ENCODE peak calls at places on chromosomes 11 and 22, in five cellular contexts. One of them, this sample, is unnamed.

GRCh38 chr11:59222464-59223065 is 9.8 kb upstream of the MPEG1 start:
- DNase-seq in A549: no peak
- DNase-seq in sigmoid colon: no peak
- DNase-seq in kidney: no peak
- DNase-seq in HepG2: no peak
- DNase-seq in this sample: no peak

GRCh38 chr11:96145163-96145585 is 197.8 kb downstream of the MAML2 start:
- DNase-seq in sigmoid colon: no peak
- DNase-seq in HepG2: peak; percentile 91
- DNase-seq in kidney: no peak
- DNase-seq in A549: peak; percentile 26
- DNase-seq in this sample: peak; percentile 17

GRCh38 chr22:26086359-26086758 is 82.9 kb upstream of the SEZ6L start:
- DNase-seq in A549: no peak
- DNase-seq in kidney: no peak
- DNase-seq in sigmoid colon: no peak
- DNase-seq in HepG2: no peak
- DNase-seq in this sample: no peak

GRCh38 chr22:46007003-46007847 is 30.3 kb upstream of the WNT7B start:
- DNase-seq in A549: peak; percentile 66
- DNase-seq in kidney: peak; percentile 92
- DNase-seq in sigmoid colon: peak; percentile 89
- DNase-seq in HepG2: no peak
- DNase-seq in this sample: peak; percentile 53

GRCh38 chr11:126159719-126160344 is 51.6 kb downstream of the RPUSD4 start:
- DNase-seq in A549: no peak
- DNase-seq in kidney: no peak
- DNase-seq in HepG2: no peak
- DNase-seq in sigmoid colon: no peak
- DNase-seq in this sample: no peak

GRCh38 chr22:50516068-50516467 is 8.0 kb downstream of the NCAPH2 start:
- DNase-seq in sigmoid colon: no peak
- DNase-seq in HepG2: no peak
- DNase-seq in A549: no peak
- DNase-seq in kidney: no peak
- DNase-seq in this sample: no peak

GRCh38 chr11:82049199-82049598 is 684.5 kb downstream of the FAM181B start:
- DNase-seq in kidney: no peak
- DNase-seq in sigmoid colon: no peak
- DNase-seq in HepG2: no peak
- DNase-seq in A549: no peak
- DNase-seq in this sample: no peak

GRCh38 chr11:69411257-69411924 is 70.1 kb upstream of the LINC01488 start:
- DNase-seq in sigmoid colon: no peak
- DNase-seq in HepG2: no peak
- DNase-seq in A549: no peak
- DNase-seq in kidney: no peak
- DNase-seq in this sample: no peak

GRCh38 chr22:37483594-37484114 is 2.5 kb downstream of the MFNG start:
- DNase-seq in HepG2: peak; percentile 11
- DNase-seq in kidney: no peak
- DNase-seq in A549: no peak
- DNase-seq in sigmoid colon: no peak
- DNase-seq in this sample: no peak

GRCh38 chr22:32627091-32627490 is 152.5 kb downstream of the FBXO7 start:
- DNase-seq in A549: no peak
- DNase-seq in HepG2: peak; percentile 23
- DNase-seq in kidney: no peak
- DNase-seq in sigmoid colon: no peak
- DNase-seq in this sample: no peak

GRCh38 chr22:30250713-30251267 is 4.2 kb upstream of the LIF start:
- DNase-seq in kidney: peak; percentile 88
- DNase-seq in A549: peak; percentile 75
- DNase-seq in sigmoid colon: no peak
- DNase-seq in HepG2: no peak
- DNase-seq in this sample: no peak

GRCh38 chr11:9075441-9076000 is 15.9 kb downstream of the SCUBE2 start:
- DNase-seq in HepG2: no peak
- DNase-seq in sigmoid colon: no peak
- DNase-seq in A549: no peak
- DNase-seq in kidney: no peak
- DNase-seq in this sample: no peak

GRCh38 chr11:1460994-1461805 is 25.4 kb downstream of the MOB2 start:
- DNase-seq in kidney: no peak
- DNase-seq in A549: no peak
- DNase-seq in HepG2: no peak
- DNase-seq in sigmoid colon: peak; percentile 92
- DNase-seq in this sample: no peak

GRCh38 chr11:12160231-12160630 is 49.8 kb downstream of the MICAL2 start:
- DNase-seq in A549: no peak
- DNase-seq in kidney: no peak
- DNase-seq in HepG2: no peak
- DNase-seq in sigmoid colon: no peak
- DNase-seq in this sample: no peak

GRCh38 chr11:3867209-3868071 is 12.0 kb downstream of the STIM1 start:
- DNase-seq in sigmoid colon: no peak
- DNase-seq in kidney: no peak
- DNase-seq in HepG2: peak; percentile 28
- DNase-seq in A549: no peak
- DNase-seq in this sample: peak; percentile 64

GRCh38 chr11:33970984-33971466 is 79.1 kb upstream of the LMO2 start:
- DNase-seq in HepG2: peak; percentile 46
- DNase-seq in A549: peak; percentile 66
- DNase-seq in sigmoid colon: peak; percentile 68
- DNase-seq in kidney: no peak
- DNase-seq in this sample: peak; percentile 73

GRCh38 chr22:28949788-28950187 is 66.4 kb downstream of the ZNRF3 start:
- DNase-seq in HepG2: no peak
- DNase-seq in A549: peak; percentile 33
- DNase-seq in sigmoid colon: no peak
- DNase-seq in kidney: no peak
- DNase-seq in this sample: no peak

GRCh38 chr22:24087071-24087795 is 76.1 kb downstream of the CABIN1 start:
- DNase-seq in HepG2: no peak
- DNase-seq in kidney: peak; percentile 40
- DNase-seq in A549: no peak
- DNase-seq in sigmoid colon: peak; percentile 56
- DNase-seq in this sample: no peak

GRCh38 chr11:45671246-45672171 is 6.1 kb upstream of the CHST1 start:
- DNase-seq in A549: no peak
- DNase-seq in kidney: peak; percentile 69
- DNase-seq in HepG2: no peak
- DNase-seq in sigmoid colon: peak; percentile 53
- DNase-seq in this sample: no peak

GRCh38 chr11:75524576-75525432 is 937 bp downstream of the GDPD5 start:
- DNase-seq in A549: no peak
- DNase-seq in sigmoid colon: no peak
- DNase-seq in kidney: peak; percentile 84
- DNase-seq in HepG2: no peak
- DNase-seq in this sample: no peak

GRCh38 chr11:72308226-72309073 is 64.5 kb upstream of the PHOX2A start:
- DNase-seq in sigmoid colon: no peak
- DNase-seq in kidney: no peak
- DNase-seq in HepG2: no peak
- DNase-seq in A549: no peak
- DNase-seq in this sample: peak; percentile 5

GRCh38 chr11:70210051-70210501 is 7.0 kb downstream of the FADD start:
- DNase-seq in kidney: no peak
- DNase-seq in A549: no peak
- DNase-seq in sigmoid colon: no peak
- DNase-seq in HepG2: no peak
- DNase-seq in this sample: no peak

DNA sequence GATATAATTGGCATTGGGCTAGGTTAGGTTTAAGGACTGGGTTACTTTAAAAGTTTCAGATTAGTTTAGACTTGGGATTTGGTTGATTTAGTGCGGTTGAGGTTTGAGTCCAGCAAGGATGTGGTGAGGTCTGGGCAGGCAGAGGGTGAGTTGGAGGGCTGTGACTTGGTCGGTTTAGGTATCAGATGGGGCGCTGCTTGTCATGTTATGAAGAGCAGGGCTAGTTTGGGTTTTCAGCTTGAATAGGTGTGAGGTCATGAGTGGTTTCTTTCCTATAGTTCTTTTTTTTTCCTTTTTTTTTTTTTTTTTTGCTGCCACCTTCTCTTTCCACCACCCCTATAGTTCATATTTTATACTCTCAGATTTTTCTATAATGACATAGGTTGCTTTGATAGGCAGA is 4.8 kb downstream of the CLCF1 start:
- DNase-seq in HepG2: no peak
- DNase-seq in sigmoid colon: no peak
- DNase-seq in kidney: no peak
- DNase-seq in A549: no peak
- DNase-seq in this sample: no peak
- H3K4me1 ChIP-seq in HepG2: peaks cover 14% of the 10 kb centered on the region
- H3K4me1 ChIP-seq in sigmoid colon: peaks cover 80% of the 10 kb centered on the region
- H3K4me1 ChIP-seq in kidney: peaks cover 32% of the 10 kb centered on the region
- H3K4me1 ChIP-seq in A549: peaks cover 81% of the 10 kb centered on the region
- H3K4me1 ChIP-seq in this sample: no peaks in the 10 kb centered on the region

GRCh38 chr22:41982886-41983285 is 13.6 kb downstream of the SEPTIN3 start:
- DNase-seq in sigmoid colon: no peak
- DNase-seq in HepG2: no peak
- DNase-seq in kidney: peak; percentile 22
- DNase-seq in A549: no peak
- DNase-seq in this sample: no peak
- H3K27ac ChIP-seq in sigmoid colon: no peak overlapping the region
- H3K27ac ChIP-seq in HepG2: no peak overlapping the region
- H3K27ac ChIP-seq in kidney: no peak overlapping the region
- H3K27ac ChIP-seq in A549: no peak overlapping the region
- H3K27ac ChIP-seq in this sample: no peak overlapping the region

GRCh38 chr11:102138223-102138622 is 28.0 kb downstream of the YAP1 start:
- DNase-seq in A549: no peak
- DNase-seq in HepG2: no peak
- DNase-seq in sigmoid colon: no peak
- DNase-seq in kidney: no peak
- DNase-seq in this sample: no peak
- H3K4me1 ChIP-seq in A549: peaks cover 15% of the 10 kb centered on the region
- H3K4me1 ChIP-seq in HepG2: peaks cover 42% of the 10 kb centered on the region
- H3K4me1 ChIP-seq in sigmoid colon: peaks cover 47% of the 10 kb centered on the region
- H3K4me1 ChIP-seq in kidney: peaks cover 3% of the 10 kb centered on the region
- H3K4me1 ChIP-seq in this sample: peaks cover 3% of the 10 kb centered on the region

DNA sequence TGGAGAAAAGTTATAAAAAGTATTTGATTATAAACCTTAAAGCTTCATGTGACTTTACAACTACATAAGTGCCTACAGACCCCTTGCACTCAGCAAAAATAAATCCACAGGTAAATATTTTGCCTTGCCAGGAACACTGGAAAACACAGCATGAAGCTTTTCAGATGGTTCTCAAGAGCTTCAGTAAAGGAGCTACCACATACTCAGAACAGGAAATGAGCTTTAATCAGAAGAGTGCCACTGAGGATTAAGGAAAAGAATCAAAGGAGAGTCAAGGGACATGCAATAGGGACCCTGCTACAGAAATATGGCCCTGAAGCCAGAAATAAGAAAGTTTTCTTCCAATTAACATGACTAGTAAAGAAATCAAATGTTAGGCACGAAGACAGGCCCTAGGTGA is 1.2 kb downstream of the CASP1 start:
- DNase-seq in sigmoid colon: no peak
- DNase-seq in kidney: no peak
- DNase-seq in A549: no peak
- DNase-seq in HepG2: no peak
- DNase-seq in this sample: peak; percentile 42
- H3K27ac ChIP-seq in sigmoid colon: peak overlapping the region; percentile 73
- H3K27ac ChIP-seq in kidney: peak overlapping the region; percentile 17
- H3K27ac ChIP-seq in A549: no peak overlapping the region
- H3K27ac ChIP-seq in HepG2: no peak overlapping the region
- H3K27ac ChIP-seq in this sample: peak overlapping the region; percentile 52

GRCh38 chr11:108019870-108020540 is 11.3 kb downstream of the CUL5 start:
- DNase-seq in sigmoid colon: no peak
- DNase-seq in kidney: no peak
- DNase-seq in A549: no peak
- DNase-seq in HepG2: peak; percentile 8
- DNase-seq in this sample: no peak
- H3K4me1 ChIP-seq in sigmoid colon: peaks cover 58% of the 10 kb centered on the region
- H3K4me1 ChIP-seq in kidney: no peaks in the 10 kb centered on the region
- H3K4me1 ChIP-seq in A549: no peaks in the 10 kb centered on the region
- H3K4me1 ChIP-seq in HepG2: peaks cover 47% of the 10 kb centered on the region
- H3K4me1 ChIP-seq in this sample: no peaks in the 10 kb centered on the region

GRCh38 chr11:74462631-74463030 is 4.7 kb downstream of the KCNE3 start:
- DNase-seq in sigmoid colon: no peak
- DNase-seq in A549: no peak
- DNase-seq in HepG2: no peak
- DNase-seq in kidney: no peak
- DNase-seq in this sample: no peak

GRCh38 chr11:74460065-74460464 is 7.3 kb downstream of the KCNE3 start:
- DNase-seq in kidney: no peak
- DNase-seq in sigmoid colon: no peak
- DNase-seq in HepG2: no peak
- DNase-seq in A549: no peak
- DNase-seq in this sample: no peak

GRCh38 chr11:74460481-74461154 is 6.7 kb downstream of the KCNE3 start:
- DNase-seq in A549: peak; percentile 23
- DNase-seq in kidney: no peak
- DNase-seq in sigmoid colon: no peak
- DNase-seq in HepG2: no peak
- DNase-seq in this sample: no peak

GRCh38 chr11:74463216-74463615 is 4.1 kb downstream of the KCNE3 start:
- DNase-seq in A549: no peak
- DNase-seq in sigmoid colon: no peak
- DNase-seq in HepG2: no peak
- DNase-seq in kidney: no peak
- DNase-seq in this sample: no peak

GRCh38 chr11:74462009-74462408 is 5.3 kb downstream of the KCNE3 start:
- DNase-seq in kidney: peak; percentile 93
- DNase-seq in A549: no peak
- DNase-seq in HepG2: peak; percentile 66
- DNase-seq in sigmoid colon: peak; percentile 89
- DNase-seq in this sample: peak; percentile 61
- H3K27ac ChIP-seq in kidney: peak overlapping the region; percentile 56
- H3K27ac ChIP-seq in A549: peak overlapping the region; percentile 29
- H3K27ac ChIP-seq in HepG2: peak overlapping the region; percentile 51
- H3K27ac ChIP-seq in sigmoid colon: peak overlapping the region; percentile 51
- H3K27ac ChIP-seq in this sample: peak overlapping the region; percentile 24

This sample was measured in small intestine.